ENCODE peak calls at places on chromosomes 5 and 9, in five cellular contexts. Z is colonic mucosa, N is endothelial cell, P is iris pigment epithelial cell, K is HFF-Myc. B is an unnamed sample.

GRCh38 chr5:149408252-149409099 is 29.4 kb upstream of the IL17B start:
- DNase-seq in Z (no peak), N (no peak), K (no peak), P (no peak), B (no peak)

GRCh38 chr5:169416583-169417196 is 115.8 kb upstream of the SLIT3 start:
- DNase-seq in K (peak; percentile 17), P (peak; percentile 90), Z (peak; percentile 49), N (no peak), B (no peak)

GRCh38 chr9:94813379-94813778 is 86.9 kb downstream of the AOPEP start:
- DNase-seq in K (no peak), Z (no peak), P (no peak), N (no peak), B (no peak)

GRCh38 chr5:4942831-4943178 is 197.3 kb upstream of the ADAMTS16 start:
- DNase-seq in P (no peak), N (no peak), K (no peak), Z (no peak), B (no peak)

GRCh38 chr9:79384506-79384905 is 187.3 kb upstream of the TLE4 start:
- DNase-seq in N (no peak), K (no peak), Z (no peak), P (peak; percentile 35), B (no peak)

GRCh38 chr5:134503937-134504437 is 21.5 kb upstream of the JADE2 start:
- DNase-seq in P (peak; percentile 44), Z (no peak), K (no peak), N (no peak), B (no peak)

GRCh38 chr5:41093803-41094202 is 22.7 kb upstream of the MROH2B start:
- DNase-seq in K (no peak), N (no peak), P (no peak), Z (no peak), B (no peak)

GRCh38 chr5:109866051-109866450 is 176.3 kb downstream of the MAN2A1 start:
- DNase-seq in P (peak; percentile 86), N (no peak), K (no peak), Z (no peak), B (no peak)

GRCh38 chr9:84937086-84937670 is 267.6 kb downstream of the NTRK2 start:
- DNase-seq in P (no peak), N (no peak), Z (peak; percentile 11), K (no peak), B (no peak)

GRCh38 chr9:22108581-22109370 is 99.7 kb upstream of the CDKN2B start:
- DNase-seq in N (no peak), P (peak; percentile 60), Z (peak; percentile 67), K (no peak), B (peak; percentile 65)

GRCh38 chr5:132424167-132424935 is 54.8 kb downstream of the SLC22A5 start:
- DNase-seq in Z (peak; percentile 16), K (no peak), P (no peak), N (no peak), B (no peak)

GRCh38 chr9:71767421-71768321 is 642 bp downstream of the CEMIP2 start:
- DNase-seq in Z (peak; percentile 54), P (peak; percentile 47), K (no peak), N (peak; percentile 17), B (no peak)

GRCh38 chr5:19902316-19902934 is 85.6 kb downstream of the CDH18 start:
- DNase-seq in K (no peak), Z (no peak), P (no peak), N (no peak), B (no peak)

GRCh38 chr5:28523887-28524637 is 1485.7 kb upstream of the CDH9 start:
- DNase-seq in Z (no peak), P (peak; percentile 99), K (no peak), N (no peak), B (no peak)

GRCh38 chr5:53871050-53871449 is 310.6 kb downstream of the NDUFS4 start:
- DNase-seq in N (no peak), Z (no peak), P (no peak), K (no peak), B (no peak)

GRCh38 chr5:170347022-170347421 is 42.1 kb downstream of the KCNMB1 start:
- DNase-seq in Z (no peak), K (no peak), N (no peak), P (no peak), B (no peak)

GRCh38 chr5:11620172-11620571 is 284.1 kb downstream of the CTNND2 start:
- DNase-seq in K (no peak), Z (no peak), P (no peak), N (no peak), B (no peak)

GRCh38 chr9:72773570-72773969 is 179.3 kb downstream of the ALDH1A1 start:
- DNase-seq in K (no peak), Z (no peak), P (peak; percentile 30), N (no peak), B (no peak)

GRCh38 chr5:154421868-154422267 is 23.9 kb upstream of the SAP30L start:
- DNase-seq in N (peak; percentile 48), P (peak; percentile 20), Z (no peak), K (no peak), B (peak; percentile 54)

GRCh38 chr9:8868632-8869031 is 1069.1 kb upstream of the DMAC1 start:
- DNase-seq in P (peak; percentile 27), K (no peak), N (no peak), Z (no peak), B (peak; percentile 5)

GRCh38 chr5:17497446-17497845 is 585 bp upstream of the TAF11L2 start:
- DNase-seq in P (no peak), K (no peak), Z (no peak), N (no peak), B (no peak)

GRCh38 chr5:145856285-145856818 is 16.5 kb downstream of the GRXCR2 start:
- DNase-seq in K (no peak), P (peak; percentile 71), N (peak; percentile 67), Z (no peak), B (peak; percentile 54)

GRCh38 chr9:5305741-5306140 is 1.2 kb upstream of the RLN2 start:
- DNase-seq in Z (no peak), K (no peak), P (no peak), N (no peak), B (no peak)

GRCh38 chr5:54460181-54460919 is 4.9 kb downstream of the HSPB3 start:
- DNase-seq in P (peak; percentile 58), K (no peak), N (no peak), Z (no peak), B (no peak)

GRCh38 chr5:9468070-9468388 is 77.8 kb downstream of the SEMA5A start:
- DNase-seq in K (no peak), N (no peak), P (peak; percentile 93), Z (peak; percentile 20), B (no peak)

GRCh38 chr5:96195053-96195452 is 233.4 kb upstream of the ELL2 start:
- DNase-seq in N (no peak), P (peak; percentile 41), K (no peak), Z (no peak), B (no peak)

GRCh38 chr5:133499896-133500295 is 112.4 kb downstream of the FSTL4 start:
- DNase-seq in Z (peak; percentile 40), N (no peak), K (no peak), P (no peak), B (no peak)

GRCh38 chr5:68141494-68141893 is 74.1 kb upstream of the PIK3R1 start:
- DNase-seq in Z (no peak), P (peak; percentile 91), N (no peak), K (no peak), B (no peak)

GRCh38 chr9:134319306-134320194 is 6.7 kb upstream of the RXRA start:
- DNase-seq in K (no peak), N (no peak), P (no peak), Z (no peak), B (no peak)

B was measured in Caco-2.